ENCODE peak calls at places on chromosomes 13 and 19, in eight cellular contexts. H, W, K, F, L, N, D and G are unnamed samples.

GRCh38 chr13:89169951-89170350 is 1498.8 kb downstream of the SLITRK5 start:
- DNase-seq in H (no peak), N (no peak), F (no peak), D (no peak), L (no peak), K (no peak), W (no peak), G (no peak)

GRCh38 chr19:32837531-32837930 is 32.0 kb downstream of the SLC7A9 start:
- DNase-seq in F (no peak), K (no peak), D (no peak), H (no peak), N (no peak), W (no peak), L (no peak), G (no peak)

GRCh38 chr13:45838171-45838745 is 13.3 kb downstream of the SIAH3 start:
- DNase-seq in H (no peak), L (no peak), D (no peak), N (no peak), K (no peak), W (no peak), F (no peak), G (no peak)

GRCh38 chr13:29948246-29948645 is 97.8 kb upstream of the UBL3 start:
- DNase-seq in N (no peak), H (no peak), D (no peak), W (no peak), F (no peak), L (no peak), K (no peak), G (no peak)

GRCh38 chr13:84303035-84303434 is 420.8 kb upstream of the SLITRK1 start:
- DNase-seq in K (no peak), L (no peak), H (no peak), N (no peak), W (no peak), F (no peak), D (no peak), G (no peak)

GRCh38 chr19:14147797-14148605 is 11.6 kb upstream of the ASF1B start:
- DNase-seq in D (peak; percentile 46), L (peak; percentile 46), W (peak; percentile 79), N (peak; percentile 24), H (peak; percentile 48), K (no peak), F (peak; percentile 77), G (peak; percentile 83)

GRCh38 chr19:17259118-17259780 is 5.3 kb downstream of the USHBP1 start:
- DNase-seq in H (no peak), D (no peak), L (no peak), W (no peak), F (no peak), N (no peak), K (no peak), G (no peak)

GRCh38 chr13:101231751-101232428 is 184.4 kb downstream of the NALCN start:
- DNase-seq in N (no peak), F (no peak), L (peak; percentile 35), K (no peak), D (no peak), W (no peak), H (no peak), G (no peak)

GRCh38 chr19:40774916-40775631 is at the start of gene MIA:
- DNase-seq in K (no peak), N (no peak), H (no peak), L (no peak), D (no peak), F (no peak), W (no peak), G (no peak)

GRCh38 chr19:31233288-31233687 is 115.9 kb downstream of the TSHZ3 start:
- DNase-seq in L (no peak), W (no peak), H (no peak), F (no peak), D (no peak), K (no peak), N (no peak), G (no peak)

GRCh38 chr13:70117506-70117905 is 9.3 kb upstream of the KLHL1 start:
- DNase-seq in W (no peak), H (no peak), L (no peak), N (no peak), K (no peak), F (no peak), D (no peak), G (no peak)

GRCh38 chr13:26220575-26220974 is 1.5 kb downstream of the RNF6 start:
- DNase-seq in F (no peak), H (no peak), K (no peak), L (peak; percentile 47), W (no peak), N (peak; percentile 81), D (peak; percentile 48), G (no peak)

GRCh38 chr13:38872693-38873092 is 117.9 kb downstream of the STOML3 start:
- DNase-seq in N (peak; percentile 52), H (no peak), D (peak; percentile 57), K (no peak), L (no peak), F (no peak), W (no peak), G (peak; percentile 31)

GRCh38 chr13:92355213-92355612 is 871.4 kb upstream of the GPC6 start:
- DNase-seq in N (no peak), K (no peak), W (no peak), H (peak; percentile 11), D (peak; percentile 31), L (peak; percentile 32), F (no peak), G (no peak)

GRCh38 chr13:84279166-84279565 is 396.9 kb upstream of the SLITRK1 start:
- DNase-seq in N (peak; percentile 34), H (no peak), D (no peak), F (no peak), W (no peak), L (no peak), K (no peak), G (no peak)

GRCh38 chr19:5001547-5002131 is 32.7 kb downstream of the KDM4B start:
- DNase-seq in H (no peak), L (peak; percentile 57), D (peak; percentile 62), W (no peak), K (no peak), N (peak; percentile 40), F (no peak), G (peak; percentile 66)

GRCh38 chr13:70483599-70484276 is 375.5 kb upstream of the KLHL1 start:
- DNase-seq in L (no peak), F (no peak), D (no peak), H (no peak), N (no peak), W (no peak), K (no peak), G (no peak)

GRCh38 chr13:84574851-84575250 is 692.6 kb upstream of the SLITRK1 start:
- DNase-seq in L (peak; percentile 12), H (no peak), D (no peak), F (no peak), N (peak; percentile 28), K (no peak), W (no peak), G (no peak)

GRCh38 chr13:94703721-94704314 is 8.5 kb downstream of the SOX21 start:
- DNase-seq in K (no peak), N (no peak), L (no peak), W (no peak), H (no peak), D (no peak), F (no peak), G (peak; percentile 22)

GRCh38 chr13:34513526-34513925 is 428.5 kb upstream of the NBEA start:
- DNase-seq in N (no peak), W (no peak), H (no peak), F (no peak), K (no peak), L (no peak), D (no peak), G (no peak)

GRCh38 chr13:34521166-34521565 is 420.9 kb upstream of the NBEA start:
- DNase-seq in K (no peak), L (no peak), D (no peak), N (no peak), W (no peak), F (no peak), H (no peak), G (no peak)

GRCh38 chr13:34512811-34513210 is 429.3 kb upstream of the NBEA start:
- DNase-seq in F (no peak), K (no peak), D (no peak), W (no peak), H (no peak), N (no peak), L (no peak), G (no peak)

DNA sequence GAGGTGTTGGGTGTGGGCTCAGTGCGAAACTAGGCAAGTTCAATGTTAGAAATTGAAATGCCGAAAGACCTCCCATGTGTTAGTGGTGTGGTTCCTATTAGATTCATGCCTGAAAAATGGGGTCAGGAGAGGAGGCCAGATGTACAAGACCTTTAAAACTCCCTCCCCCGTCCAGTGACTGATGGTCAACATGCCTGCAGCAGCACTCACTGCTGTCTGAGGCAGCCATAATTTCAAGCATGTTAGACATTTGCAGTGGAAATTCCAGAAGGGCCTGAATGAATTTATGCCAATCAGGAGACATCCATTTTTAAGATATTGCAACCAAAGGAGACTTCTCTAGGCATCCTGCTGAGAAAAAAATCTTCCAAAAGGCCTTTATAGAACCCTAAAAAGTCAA is 426.9 kb upstream of the NBEA start:
- DNase-seq in H (no peak), N (no peak), K (no peak), F (no peak), L (no peak), W (no peak), D (no peak), G (no peak)
- TF ChIP-seq CTCF in H (no peak), N (no peak), K (no peak), F (no peak), L (no peak), W (no peak), D (no peak), G (no peak)

GRCh38 chr13:102399791-102400618 is 1.8 kb downstream of the FGF14 start:
- DNase-seq in N (no peak), W (peak; percentile 43), K (peak; percentile 20), F (peak; percentile 50), D (no peak), L (no peak), H (no peak), G (peak; percentile 39)
- TF ChIP-seq CTCF in N (peak; percentile 4), W (no peak), K (peak; percentile 28), F (peak; percentile 10), D (no peak), L (peak; percentile 23), H (no peak), G (no peak)

GRCh38 chr13:73058741-73059459 is at the start of gene KLF5:
- DNase-seq in N (peak; percentile 94), H (peak; percentile 99), L (peak; percentile 92), F (peak; percentile 94), D (peak; percentile 91), K (peak; percentile 93), W (peak; percentile 97), G (peak; percentile 99)
- TF ChIP-seq CTCF in N (no peak), H (no peak), L (no peak), F (no peak), D (no peak), K (no peak), W (no peak), G (no peak)

GRCh38 chr13:80035096-80035495 is 305.8 kb downstream of the SPRY2 start:
- DNase-seq in F (no peak), W (no peak), L (no peak), N (no peak), D (no peak), K (no peak), H (no peak), G (no peak)

GRCh38 chr13:80033286-80033685 is 307.6 kb downstream of the SPRY2 start:
- DNase-seq in H (no peak), K (no peak), N (peak; percentile 41), W (no peak), F (no peak), D (no peak), L (no peak), G (no peak)

GRCh38 chr13:80029170-80029569 is 311.8 kb downstream of the SPRY2 start:
- DNase-seq in L (no peak), N (no peak), F (no peak), D (no peak), H (no peak), K (no peak), W (peak; percentile 37), G (no peak)

GRCh38 chr13:80030491-80030890 is 310.4 kb downstream of the SPRY2 start:
- DNase-seq in W (peak; percentile 28), N (peak; percentile 39), H (no peak), F (no peak), L (no peak), K (no peak), D (peak; percentile 70), G (no peak)
- TF ChIP-seq CTCF in W (no peak), N (peak; percentile 37), H (no peak), F (no peak), L (peak; percentile 49), K (peak; percentile 8), D (peak; percentile 33), G (no peak)